ENCODE peak calls at places on chromosomes 11 and 22, in six cellular contexts. One of them, this sample, is unnamed.

GRCh38 chr11:8250446-8250845 is 13.2 kb downstream of the LMO1 start:
- DNase-seq in activated CD8-positive, alpha-beta memory T cell treated with anti-CD3 and anti-CD28 coated beads for 48 hours: no peak
- DNase-seq in H9: peak; percentile 19
- DNase-seq in cardiac septum: peak; percentile 49
- DNase-seq in spleen: peak; percentile 65
- DNase-seq in naive B cell: no peak
- DNase-seq in this sample: peak; percentile 26

GRCh38 chr22:20427945-20428417 is 9.6 kb downstream of the SCARF2 start:
- DNase-seq in activated CD8-positive, alpha-beta memory T cell treated with anti-CD3 and anti-CD28 coated beads for 48 hours: no peak
- DNase-seq in H9: no peak
- DNase-seq in cardiac septum: no peak
- DNase-seq in spleen: peak; percentile 61
- DNase-seq in naive B cell: no peak
- DNase-seq in this sample: no peak

GRCh38 chr11:126226334-126227084 is 14.9 kb downstream of the FAM118B start:
- DNase-seq in activated CD8-positive, alpha-beta memory T cell treated with anti-CD3 and anti-CD28 coated beads for 48 hours: no peak
- DNase-seq in H9: no peak
- DNase-seq in cardiac septum: no peak
- DNase-seq in spleen: no peak
- DNase-seq in naive B cell: no peak
- DNase-seq in this sample: no peak

GRCh38 chr22:22030493-22031182 is 48.1 kb upstream of the TOP3B start:
- DNase-seq in activated CD8-positive, alpha-beta memory T cell treated with anti-CD3 and anti-CD28 coated beads for 48 hours: no peak
- DNase-seq in H9: peak; percentile 70
- DNase-seq in cardiac septum: no peak
- DNase-seq in spleen: peak; percentile 88
- DNase-seq in naive B cell: peak; percentile 49
- DNase-seq in this sample: no peak

GRCh38 chr22:49934891-49935557 is 16.6 kb downstream of the CRELD2 start:
- DNase-seq in activated CD8-positive, alpha-beta memory T cell treated with anti-CD3 and anti-CD28 coated beads for 48 hours: peak; percentile 74
- DNase-seq in H9: peak; percentile 67
- DNase-seq in cardiac septum: peak; percentile 96
- DNase-seq in spleen: peak; percentile 98
- DNase-seq in naive B cell: peak; percentile 85
- DNase-seq in this sample: no peak

GRCh38 chr11:16780698-16781550 is 42.5 kb downstream of the C11orf58 start:
- DNase-seq in activated CD8-positive, alpha-beta memory T cell treated with anti-CD3 and anti-CD28 coated beads for 48 hours: no peak
- DNase-seq in H9: no peak
- DNase-seq in cardiac septum: no peak
- DNase-seq in spleen: peak; percentile 66
- DNase-seq in naive B cell: no peak
- DNase-seq in this sample: no peak

GRCh38 chr11:131796541-131796940 is 426.1 kb downstream of the NTM start:
- DNase-seq in activated CD8-positive, alpha-beta memory T cell treated with anti-CD3 and anti-CD28 coated beads for 48 hours: no peak
- DNase-seq in H9: no peak
- DNase-seq in cardiac septum: no peak
- DNase-seq in spleen: no peak
- DNase-seq in naive B cell: no peak
- DNase-seq in this sample: no peak

GRCh38 chr11:88552377-88553029 is 215.0 kb upstream of the CTSC start:
- DNase-seq in activated CD8-positive, alpha-beta memory T cell treated with anti-CD3 and anti-CD28 coated beads for 48 hours: peak; percentile 31
- DNase-seq in H9: peak; percentile 79
- DNase-seq in cardiac septum: no peak
- DNase-seq in spleen: peak; percentile 76
- DNase-seq in naive B cell: no peak
- DNase-seq in this sample: no peak

GRCh38 chr11:65113361-65113756 is 1.7 kb downstream of the TM7SF2 start:
- DNase-seq in activated CD8-positive, alpha-beta memory T cell treated with anti-CD3 and anti-CD28 coated beads for 48 hours: no peak
- DNase-seq in H9: no peak
- DNase-seq in cardiac septum: no peak
- DNase-seq in spleen: no peak
- DNase-seq in naive B cell: no peak
- DNase-seq in this sample: no peak

GRCh38 chr11:31246451-31247165 is 122.9 kb downstream of the DCDC1 start:
- DNase-seq in activated CD8-positive, alpha-beta memory T cell treated with anti-CD3 and anti-CD28 coated beads for 48 hours: no peak
- DNase-seq in H9: no peak
- DNase-seq in cardiac septum: no peak
- DNase-seq in spleen: no peak
- DNase-seq in naive B cell: no peak
- DNase-seq in this sample: no peak

GRCh38 chr11:5550440-5551095 is 2.2 kb upstream of the OR52H1 start:
- DNase-seq in activated CD8-positive, alpha-beta memory T cell treated with anti-CD3 and anti-CD28 coated beads for 48 hours: no peak
- DNase-seq in H9: no peak
- DNase-seq in cardiac septum: no peak
- DNase-seq in spleen: no peak
- DNase-seq in naive B cell: no peak
- DNase-seq in this sample: no peak

GRCh38 chr11:35071722-35072121 is 67.2 kb upstream of the CD44 start:
- DNase-seq in activated CD8-positive, alpha-beta memory T cell treated with anti-CD3 and anti-CD28 coated beads for 48 hours: no peak
- DNase-seq in H9: no peak
- DNase-seq in cardiac septum: no peak
- DNase-seq in spleen: no peak
- DNase-seq in naive B cell: no peak
- DNase-seq in this sample: no peak

GRCh38 chr11:67352546-67353316 is 615 bp downstream of the POLD4 start:
- DNase-seq in activated CD8-positive, alpha-beta memory T cell treated with anti-CD3 and anti-CD28 coated beads for 48 hours: no peak
- DNase-seq in H9: peak; percentile 51
- DNase-seq in cardiac septum: peak; percentile 89
- DNase-seq in spleen: peak; percentile 96
- DNase-seq in naive B cell: no peak
- DNase-seq in this sample: no peak

GRCh38 chr11:27427183-27427980 is 45.2 kb downstream of the LGR4 start:
- DNase-seq in activated CD8-positive, alpha-beta memory T cell treated with anti-CD3 and anti-CD28 coated beads for 48 hours: no peak
- DNase-seq in H9: no peak
- DNase-seq in cardiac septum: no peak
- DNase-seq in spleen: no peak
- DNase-seq in naive B cell: no peak
- DNase-seq in this sample: no peak

GRCh38 chr11:47775240-47775869 is 8.2 kb upstream of the FNBP4 start:
- DNase-seq in activated CD8-positive, alpha-beta memory T cell treated with anti-CD3 and anti-CD28 coated beads for 48 hours: no peak
- DNase-seq in H9: no peak
- DNase-seq in cardiac septum: no peak
- DNase-seq in spleen: no peak
- DNase-seq in naive B cell: no peak
- DNase-seq in this sample: no peak

GRCh38 chr11:64858467-64859401 is 14.3 kb upstream of the CDC42BPG start:
- DNase-seq in activated CD8-positive, alpha-beta memory T cell treated with anti-CD3 and anti-CD28 coated beads for 48 hours: no peak
- DNase-seq in H9: no peak
- DNase-seq in cardiac septum: peak; percentile 87
- DNase-seq in spleen: peak; percentile 94
- DNase-seq in naive B cell: peak; percentile 59
- DNase-seq in this sample: no peak

GRCh38 chr11:112481893-112482292 is 221.2 kb upstream of the PLET1 start:
- DNase-seq in activated CD8-positive, alpha-beta memory T cell treated with anti-CD3 and anti-CD28 coated beads for 48 hours: no peak
- DNase-seq in H9: no peak
- DNase-seq in cardiac septum: no peak
- DNase-seq in spleen: no peak
- DNase-seq in naive B cell: no peak
- DNase-seq in this sample: no peak

GRCh38 chr11:38460901-38461300 is 1862.9 kb upstream of the RAG2 start:
- DNase-seq in activated CD8-positive, alpha-beta memory T cell treated with anti-CD3 and anti-CD28 coated beads for 48 hours: no peak
- DNase-seq in H9: no peak
- DNase-seq in cardiac septum: no peak
- DNase-seq in spleen: no peak
- DNase-seq in naive B cell: no peak
- DNase-seq in this sample: peak; percentile 48

GRCh38 chr11:27118371-27118770 is 77.8 kb downstream of the BBOX1 start:
- DNase-seq in activated CD8-positive, alpha-beta memory T cell treated with anti-CD3 and anti-CD28 coated beads for 48 hours: no peak
- DNase-seq in H9: no peak
- DNase-seq in cardiac septum: no peak
- DNase-seq in spleen: no peak
- DNase-seq in naive B cell: no peak
- DNase-seq in this sample: no peak

GRCh38 chr11:128790200-128790599 is 76.9 kb downstream of the KCNJ1 start:
- DNase-seq in activated CD8-positive, alpha-beta memory T cell treated with anti-CD3 and anti-CD28 coated beads for 48 hours: no peak
- DNase-seq in H9: no peak
- DNase-seq in cardiac septum: no peak
- DNase-seq in spleen: no peak
- DNase-seq in naive B cell: no peak
- DNase-seq in this sample: no peak

GRCh38 chr11:130709531-130709930 is 206.7 kb downstream of the SNX19 start:
- DNase-seq in activated CD8-positive, alpha-beta memory T cell treated with anti-CD3 and anti-CD28 coated beads for 48 hours: no peak
- DNase-seq in H9: no peak
- DNase-seq in cardiac septum: no peak
- DNase-seq in spleen: no peak
- DNase-seq in naive B cell: no peak
- DNase-seq in this sample: no peak

GRCh38 chr11:92297551-92298237 is 73.1 kb downstream of the FAT3 start:
- DNase-seq in activated CD8-positive, alpha-beta memory T cell treated with anti-CD3 and anti-CD28 coated beads for 48 hours: no peak
- DNase-seq in H9: no peak
- DNase-seq in cardiac septum: no peak
- DNase-seq in spleen: no peak
- DNase-seq in naive B cell: no peak
- DNase-seq in this sample: no peak

GRCh38 chr22:22706253-22706940 is 62.0 kb downstream of the GGTLC2 start:
- DNase-seq in activated CD8-positive, alpha-beta memory T cell treated with anti-CD3 and anti-CD28 coated beads for 48 hours: no peak
- DNase-seq in H9: peak; percentile 11
- DNase-seq in cardiac septum: peak; percentile 43
- DNase-seq in spleen: no peak
- DNase-seq in naive B cell: no peak
- DNase-seq in this sample: peak; percentile 6

GRCh38 chr11:71120346-71120963 is 131.9 kb downstream of the SHANK2 start:
- DNase-seq in activated CD8-positive, alpha-beta memory T cell treated with anti-CD3 and anti-CD28 coated beads for 48 hours: no peak
- DNase-seq in H9: peak; percentile 87
- DNase-seq in cardiac septum: no peak
- DNase-seq in spleen: peak; percentile 52
- DNase-seq in naive B cell: no peak
- DNase-seq in this sample: no peak

GRCh38 chr11:1990872-1991578 is 6.6 kb downstream of the H19 start:
- DNase-seq in activated CD8-positive, alpha-beta memory T cell treated with anti-CD3 and anti-CD28 coated beads for 48 hours: no peak
- DNase-seq in H9: no peak
- DNase-seq in cardiac septum: no peak
- DNase-seq in spleen: no peak
- DNase-seq in naive B cell: no peak
- DNase-seq in this sample: no peak

GRCh38 chr11:111913997-111914396 is 1.5 kb downstream of the HSPB2 start:
- DNase-seq in activated CD8-positive, alpha-beta memory T cell treated with anti-CD3 and anti-CD28 coated beads for 48 hours: no peak
- DNase-seq in H9: no peak
- DNase-seq in cardiac septum: peak; percentile 82
- DNase-seq in spleen: no peak
- DNase-seq in naive B cell: no peak
- DNase-seq in this sample: no peak

GRCh38 chr22:32623943-32624342 is 149.3 kb downstream of the FBXO7 start:
- DNase-seq in activated CD8-positive, alpha-beta memory T cell treated with anti-CD3 and anti-CD28 coated beads for 48 hours: no peak
- DNase-seq in H9: no peak
- DNase-seq in cardiac septum: no peak
- DNase-seq in spleen: no peak
- DNase-seq in naive B cell: no peak
- DNase-seq in this sample: no peak

GRCh38 chr11:114174712-114175495 is 115.4 kb downstream of the ZBTB16 start:
- DNase-seq in activated CD8-positive, alpha-beta memory T cell treated with anti-CD3 and anti-CD28 coated beads for 48 hours: no peak
- DNase-seq in H9: no peak
- DNase-seq in cardiac septum: no peak
- DNase-seq in spleen: no peak
- DNase-seq in naive B cell: no peak
- DNase-seq in this sample: no peak

GRCh38 chr22:17201285-17201945 is 17.8 kb downstream of the ADA2 start:
- DNase-seq in activated CD8-positive, alpha-beta memory T cell treated with anti-CD3 and anti-CD28 coated beads for 48 hours: no peak
- DNase-seq in H9: no peak
- DNase-seq in cardiac septum: no peak
- DNase-seq in spleen: no peak
- DNase-seq in naive B cell: no peak
- DNase-seq in this sample: no peak

GRCh38 chr22:29700949-29701927 is 18.6 kb upstream of the CABP7 start:
- DNase-seq in activated CD8-positive, alpha-beta memory T cell treated with anti-CD3 and anti-CD28 coated beads for 48 hours: no peak
- DNase-seq in H9: peak; percentile 72
- DNase-seq in cardiac septum: no peak
- DNase-seq in spleen: no peak
- DNase-seq in naive B cell: peak; percentile 15
- DNase-seq in this sample: no peak

GRCh38 chr22:28051787-28052356 is 132.8 kb upstream of the PITPNB start:
- DNase-seq in activated CD8-positive, alpha-beta memory T cell treated with anti-CD3 and anti-CD28 coated beads for 48 hours: no peak
- DNase-seq in H9: peak; percentile 75
- DNase-seq in cardiac septum: no peak
- DNase-seq in spleen: no peak
- DNase-seq in naive B cell: no peak
- DNase-seq in this sample: peak; percentile 87

GRCh38 chr11:112172362-112172994 is 2.8 kb upstream of the BCO2 start:
- DNase-seq in activated CD8-positive, alpha-beta memory T cell treated with anti-CD3 and anti-CD28 coated beads for 48 hours: no peak
- DNase-seq in H9: no peak
- DNase-seq in cardiac septum: no peak
- DNase-seq in spleen: no peak
- DNase-seq in naive B cell: no peak
- DNase-seq in this sample: no peak

GRCh38 chr22:46025225-46025972 is 48.4 kb upstream of the WNT7B start:
- DNase-seq in activated CD8-positive, alpha-beta memory T cell treated with anti-CD3 and anti-CD28 coated beads for 48 hours: no peak
- DNase-seq in H9: no peak
- DNase-seq in cardiac septum: peak; percentile 46
- DNase-seq in spleen: peak; percentile 23
- DNase-seq in naive B cell: no peak
- DNase-seq in this sample: no peak

GRCh38 chr22:30459206-30460052 is 12.4 kb downstream of the SEC14L3 start:
- DNase-seq in activated CD8-positive, alpha-beta memory T cell treated with anti-CD3 and anti-CD28 coated beads for 48 hours: no peak
- DNase-seq in H9: no peak
- DNase-seq in cardiac septum: no peak
- DNase-seq in spleen: no peak
- DNase-seq in naive B cell: no peak
- DNase-seq in this sample: peak; percentile 51

GRCh38 chr11:29432719-29433325 is 584.0 kb downstream of the KCNA4 start:
- DNase-seq in activated CD8-positive, alpha-beta memory T cell treated with anti-CD3 and anti-CD28 coated beads for 48 hours: no peak
- DNase-seq in H9: no peak
- DNase-seq in cardiac septum: no peak
- DNase-seq in spleen: no peak
- DNase-seq in naive B cell: no peak
- DNase-seq in this sample: no peak

GRCh38 chr11:95487391-95487790 is 256.4 kb upstream of the SESN3 start:
- DNase-seq in activated CD8-positive, alpha-beta memory T cell treated with anti-CD3 and anti-CD28 coated beads for 48 hours: no peak
- DNase-seq in H9: no peak
- DNase-seq in cardiac septum: no peak
- DNase-seq in spleen: no peak
- DNase-seq in naive B cell: peak; percentile 4
- DNase-seq in this sample: no peak

GRCh38 chr11:16242806-16243205 is 113.5 kb downstream of the SOX6 start:
- DNase-seq in activated CD8-positive, alpha-beta memory T cell treated with anti-CD3 and anti-CD28 coated beads for 48 hours: no peak
- DNase-seq in H9: no peak
- DNase-seq in cardiac septum: no peak
- DNase-seq in spleen: no peak
- DNase-seq in naive B cell: no peak
- DNase-seq in this sample: no peak

GRCh38 chr22:46122511-46122971 is 27.8 kb upstream of the PPARA start:
- DNase-seq in activated CD8-positive, alpha-beta memory T cell treated with anti-CD3 and anti-CD28 coated beads for 48 hours: peak; percentile 61
- DNase-seq in H9: peak; percentile 72
- DNase-seq in cardiac septum: peak; percentile 88
- DNase-seq in spleen: peak; percentile 93
- DNase-seq in naive B cell: peak; percentile 52
- DNase-seq in this sample: peak; percentile 49

GRCh38 chr11:48036466-48036865 is 56.1 kb downstream of the PTPRJ start:
- DNase-seq in activated CD8-positive, alpha-beta memory T cell treated with anti-CD3 and anti-CD28 coated beads for 48 hours: no peak
- DNase-seq in H9: no peak
- DNase-seq in cardiac septum: no peak
- DNase-seq in spleen: no peak
- DNase-seq in naive B cell: no peak
- DNase-seq in this sample: no peak